ENCODE peak calls at places on chromosomes 12 and 14, in six cellular contexts. A is choroid plexus epithelial cell, H is AG10803, J is AG04449, V is astrocyte, E is transverse colon. G is an unnamed sample.

GRCh38 chr12:7369274-7369729 is 65.4 kb downstream of the ACSM4 start:
- DNase-seq in A (no peak), E (no peak), H (peak), V (no peak), J (no peak), G (no peak)

GRCh38 chr12:114657597-114657920 is 26.4 kb downstream of the TBX3 start:
- DNase-seq in J (no peak), E (no peak), A (no peak), V (no peak), H (no peak), G (no peak)

GRCh38 chr14:35114036-35114435 is 7.8 kb downstream of the PPP2R3C start:
- DNase-seq in E (no peak), H (peak), J (no peak), A (peak), V (no peak), G (no peak)

GRCh38 chr12:19833775-19834501 is 394.6 kb downstream of the AEBP2 start:
- DNase-seq in V (peak), A (peak), E (no peak), J (peak), H (peak), G (peak)

GRCh38 chr14:68977137-68977740 is 1.9 kb downstream of the ACTN1 start:
- DNase-seq in J (no peak), V (no peak), A (no peak), E (no peak), H (no peak), G (peak)

GRCh38 chr14:93984070-93984469 is 7.7 kb upstream of the ASB2 start:
- DNase-seq in J (peak), H (peak), A (no peak), V (peak), E (no peak), G (peak)

GRCh38 chr14:39505812-39506211 is 73.6 kb upstream of the FBXO33 start:
- DNase-seq in H (no peak), A (no peak), E (no peak), J (no peak), V (no peak), G (no peak)

GRCh38 chr12:65823481-65824313 is 586 bp upstream of the HMGA2 start:
- DNase-seq in E (peak), V (peak), H (no peak), J (no peak), A (peak), G (peak)

GRCh38 chr12:1642513-1642912 is 13.5 kb downstream of the WNT5B start:
- DNase-seq in A (no peak), E (no peak), V (no peak), J (no peak), H (no peak), G (no peak)

GRCh38 chr14:77026930-77027537 is 1.5 kb downstream of the IRF2BPL start:
- DNase-seq in V (no peak), J (no peak), A (peak), E (no peak), H (peak), G (peak)

GRCh38 chr14:45199246-45199645 is 53.8 kb downstream of the MIS18BP1 start:
- DNase-seq in J (peak), H (peak), V (peak), A (peak), E (no peak), G (peak)

GRCh38 chr12:128823216-128823915 is 392 bp downstream of the SLC15A4 start:
- DNase-seq in V (peak), E (peak), J (no peak), H (peak), A (no peak), G (no peak)

GRCh38 chr12:57845478-57846284 is 848 bp downstream of the CTDSP2 start:
- DNase-seq in A (peak), H (peak), V (no peak), E (peak), J (no peak), G (peak)

GRCh38 chr14:95495538-95496025 is 20.9 kb downstream of the SYNE3 start:
- DNase-seq in V (no peak), J (no peak), E (peak), A (no peak), H (no peak), G (no peak)

GRCh38 chr12:44976246-44976645 is 74.7 kb downstream of the DBX2 start:
- DNase-seq in H (no peak), V (no peak), A (no peak), E (no peak), J (no peak), G (peak)

GRCh38 chr12:2375871-2376270 is 323.1 kb downstream of the CACNA1C start:
- DNase-seq in V (no peak), A (no peak), J (no peak), H (no peak), E (no peak), G (no peak)

GRCh38 chr12:131352296-131352900 is 358.5 kb upstream of the SFSWAP start:
- DNase-seq in E (no peak), V (no peak), A (no peak), J (no peak), H (no peak), G (no peak)

GRCh38 chr12:10214131-10214876 is 1.6 kb downstream of the GABARAPL1 start:
- DNase-seq in J (no peak), V (peak), A (peak), H (peak), E (no peak), G (peak)

GRCh38 chr12:20370001-20370381 is 1.7 kb downstream of the PDE3A start:
- DNase-seq in J (no peak), E (peak), V (peak), A (peak), H (no peak), G (peak)

GRCh38 chr12:59844775-59845174 is 248.9 kb downstream of the SLC16A7 start:
- DNase-seq in V (no peak), E (no peak), J (no peak), A (no peak), H (no peak), G (no peak)

GRCh38 chr14:22812744-22813143 is 2.5 kb downstream of the SLC7A7 start:
- DNase-seq in V (no peak), E (no peak), J (no peak), H (no peak), A (no peak), G (no peak)

GRCh38 chr14:22811752-22812151 is 3.5 kb downstream of the SLC7A7 start:
- DNase-seq in E (no peak), A (peak), H (no peak), V (no peak), J (no peak), G (peak)

GRCh38 chr14:22814373-22814772 is 862 bp downstream of the SLC7A7 start:
- DNase-seq in A (no peak), J (no peak), E (no peak), V (no peak), H (no peak), G (no peak)

GRCh38 chr14:22813145-22813544 is 2.1 kb downstream of the SLC7A7 start:
- DNase-seq in V (no peak), H (no peak), E (no peak), A (no peak), J (no peak), G (no peak)

DNA sequence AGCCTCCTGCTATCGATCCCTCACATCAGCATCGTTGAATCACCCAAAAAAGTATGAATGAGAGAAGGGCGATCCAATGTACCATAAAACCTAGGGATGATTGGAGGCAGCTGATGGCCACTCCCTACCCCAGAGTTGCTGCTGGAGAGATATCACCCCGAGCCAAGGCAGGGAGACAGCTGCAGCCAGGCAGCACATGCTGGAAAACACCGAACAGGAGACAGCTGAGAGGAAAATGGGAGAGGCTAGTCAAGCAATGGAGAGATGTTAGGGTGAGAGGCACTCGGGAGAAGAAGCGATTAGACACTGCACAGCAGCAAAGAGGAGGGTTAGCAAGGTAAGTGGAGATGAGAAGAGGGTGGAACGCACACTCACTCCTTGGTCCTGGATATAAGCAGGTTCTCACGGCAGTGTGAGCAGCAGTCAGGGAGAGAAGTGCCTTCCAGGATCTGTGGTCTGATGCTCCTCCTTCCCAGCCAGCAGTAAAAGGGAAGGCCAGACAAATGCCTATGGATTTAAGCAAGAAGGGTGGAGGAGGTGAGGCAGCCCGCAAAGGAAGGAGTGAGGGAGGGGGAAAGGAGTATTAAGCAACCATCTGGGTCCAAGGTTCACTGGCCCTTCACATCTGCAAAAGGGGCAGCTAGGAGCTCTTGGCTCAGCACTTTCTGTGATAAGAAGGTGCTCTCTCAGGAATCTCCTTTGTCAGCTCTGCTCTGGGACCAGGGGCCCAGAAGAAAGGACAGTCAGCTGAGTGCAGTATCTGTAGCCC is at the start of gene SLC7A7:
- DNase-seq in J (no peak), V (no peak), E (peak), A (peak), H (peak), G (peak)
- H3K4me3 ChIP-seq in J (peak), V (no peak), E (no peak), A (peak), H (no peak), G (peak)

GRCh38 chr12:87952223-87952622 is 77.0 kb downstream of the C12orf50 start:
- DNase-seq in H (no peak), E (no peak), V (no peak), J (no peak), A (no peak), G (no peak)

GRCh38 chr12:87952850-87953249 is 76.4 kb downstream of the C12orf50 start:
- DNase-seq in H (no peak), J (no peak), A (peak), E (no peak), V (no peak), G (no peak)

GRCh38 chr12:87953257-87953860 is 75.8 kb downstream of the C12orf50 start:
- DNase-seq in E (no peak), J (peak), V (peak), H (peak), A (peak), G (peak)
- TF ChIP-seq CTCF in E (peak), J (peak), V (peak), H (peak), A (peak), G (peak)

GRCh38 chr12:108210001-108210400 is 80.9 kb downstream of the WSCD2 start:
- DNase-seq in A (no peak), J (no peak), H (no peak), E (no peak), V (no peak), G (no peak)
- H3K4me3 ChIP-seq in A (no peak), J (no peak), H (no peak), E (no peak), V (no peak), G (no peak)

GRCh38 chr12:54390668-54391551 is 6.4 kb upstream of the ZNF385A start:
- DNase-seq in H (no peak), E (peak), J (no peak), V (no peak), A (peak), G (no peak)
- TF ChIP-seq CTCF in H (no peak), E (no peak), J (no peak), V (no peak), A (peak), G (no peak)

GRCh38 chr12:38350342-38351181 is 34.0 kb downstream of the ALG10B start:
- DNase-seq in H (no peak), A (no peak), V (no peak), J (no peak), E (no peak), G (no peak)
- H3K4me3 ChIP-seq in H (no peak), A (no peak), V (no peak), J (no peak), E (no peak), G (no peak)

G was measured in fibroblast of the aortic adventitia.